ENCODE peak calls at places on chromosomes 11 and 22, in seven cellular contexts. M, N, Y, C, A, P and Q are unnamed samples.
A peak's percentile ranks its signal among the peaks of the same experiment; 100 is the strongest.

GRCh38 chr11:72223615-72224586 is 666 bp upstream of the INPPL1 start:
- DNase-seq in Y (no peak), M (no peak), P (peak; percentile 50), N (peak; percentile 81), A (peak; percentile 79), C (peak; percentile 76), Q (peak; percentile 76)

GRCh38 chr11:86456075-86456939 is 81.6 kb downstream of the CCDC81 start:
- DNase-seq in P (peak; percentile 89), M (no peak), Y (peak; percentile 62), N (peak; percentile 66), C (peak; percentile 88), A (peak; percentile 92), Q (peak; percentile 76)

GRCh38 chr11:61488651-61489291 is 19.8 kb upstream of the LRRC10B start:
- DNase-seq in P (no peak), A (peak; percentile 80), N (no peak), C (peak; percentile 41), M (peak; percentile 19), Y (no peak), Q (peak; percentile 51)

GRCh38 chr11:79963886-79964660 is 523.2 kb upstream of the TENM4 start:
- DNase-seq in Y (no peak), A (peak; percentile 4), N (no peak), M (no peak), C (no peak), P (no peak), Q (no peak)

GRCh38 chr11:115610908-115611307 is 106.7 kb upstream of the CADM1 start:
- DNase-seq in M (no peak), Y (no peak), A (no peak), C (no peak), N (no peak), P (no peak), Q (no peak)

GRCh38 chr11:105719073-105719846 is 109.4 kb downstream of the GRIA4 start:
- DNase-seq in N (no peak), M (no peak), P (no peak), Y (peak; percentile 55), A (no peak), C (no peak), Q (peak; percentile 86)

GRCh38 chr11:22244986-22245592 is 52.2 kb downstream of the ANO5 start:
- DNase-seq in A (peak; percentile 51), Y (peak; percentile 6), C (peak; percentile 60), M (no peak), N (peak; percentile 1), P (no peak), Q (peak; percentile 46)

GRCh38 chr22:47034905-47035419 is 272.5 kb downstream of the TBC1D22A start:
- DNase-seq in Y (no peak), A (no peak), P (no peak), C (no peak), N (no peak), M (no peak), Q (no peak)

GRCh38 chr11:119907122-119907933 is 178.3 kb upstream of the NECTIN1 start:
- DNase-seq in A (no peak), Y (no peak), N (no peak), P (no peak), M (no peak), C (no peak), Q (no peak)